ENCODE peak calls at places on chromosome 13, in four cellular contexts. D is GM23248, M is adipocyte, Q is endothelial cell of umbilical vein. T is an unnamed sample.

GRCh38 chr13:113732961-113733950 is 25.8 kb upstream of the TMEM255B start:
- DNase-seq in D (no peak), M (no peak), Q (no peak), T (no peak)

GRCh38 chr13:101624210-101624922 is 171.9 kb downstream of the ITGBL1 start:
- DNase-seq in D (no peak), M (no peak), Q (peak; percentile 83), T (no peak)

GRCh38 chr13:36369268-36370107 is 23.3 kb upstream of the SPART start:
- DNase-seq in D (no peak), M (peak; percentile 62), Q (no peak), T (no peak)

GRCh38 chr13:73141292-73141771 is 82.5 kb downstream of the KLF5 start:
- DNase-seq in D (no peak), M (peak; percentile 68), Q (peak; percentile 42), T (no peak)

GRCh38 chr13:98451676-98452105 is 125.2 kb downstream of the STK24 start:
- DNase-seq in D (peak; percentile 86), M (peak; percentile 54), Q (no peak), T (no peak)

GRCh38 chr13:109212630-109213029 is 573.8 kb downstream of the IRS2 start:
- DNase-seq in D (no peak), M (no peak), Q (no peak), T (no peak)

GRCh38 chr13:66994097-66994496 is 236.0 kb downstream of the PCDH9 start:
- DNase-seq in D (peak; percentile 39), M (peak; percentile 91), Q (peak; percentile 81), T (peak; percentile 39)

GRCh38 chr13:29125145-29125933 is 305.2 kb downstream of the MTUS2 start:
- DNase-seq in D (no peak), M (no peak), Q (no peak), T (no peak)

GRCh38 chr13:73187106-73187505 is 128.3 kb downstream of the KLF5 start:
- DNase-seq in D (peak; percentile 26), M (no peak), Q (no peak), T (peak; percentile 9)

GRCh38 chr13:28049215-28049614 is 51.2 kb downstream of the FLT3 start:
- DNase-seq in D (no peak), M (no peak), Q (no peak), T (no peak)

GRCh38 chr13:77503398-77503797 is 32.1 kb upstream of the SCEL start:
- DNase-seq in D (no peak), M (no peak), Q (no peak), T (no peak)

GRCh38 chr13:33250594-33250993 is 35.0 kb downstream of the STARD13 start:
- DNase-seq in D (peak; percentile 17), M (no peak), Q (peak; percentile 35), T (no peak)

GRCh38 chr13:97285221-97285955 is 63.3 kb downstream of the MBNL2 start:
- DNase-seq in D (no peak), M (no peak), Q (peak; percentile 47), T (no peak)

GRCh38 chr13:72677431-72677830 is 50.0 kb downstream of the MZT1 start:
- DNase-seq in D (no peak), M (no peak), Q (no peak), T (no peak)

DNA sequence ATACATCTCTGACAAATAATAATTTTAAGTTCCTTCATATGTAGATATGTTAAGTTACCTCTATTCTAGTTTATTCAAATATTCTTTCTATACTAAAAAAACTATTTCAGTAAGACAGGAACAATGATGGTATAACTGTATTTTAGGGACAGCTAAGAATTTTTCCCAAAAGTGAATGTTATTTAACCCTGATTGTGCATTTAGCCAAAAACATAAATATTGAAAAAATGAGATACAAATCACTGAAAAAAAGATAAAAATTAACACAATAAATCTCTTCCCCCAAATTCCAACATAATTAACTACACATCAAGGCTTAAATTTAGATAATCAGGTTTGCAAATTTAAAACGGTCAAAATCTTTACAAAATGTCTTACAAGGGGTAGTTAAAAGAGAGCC is 58.1 kb downstream of the KCNRG start:
- DNase-seq in D (no peak), M (no peak), Q (peak; percentile 38), T (no peak)
- H3K9ac ChIP-seq in D (no peak overlapping the region), M (peak overlapping the region; percentile 48), Q (no peak overlapping the region), T (no peak overlapping the region)

GRCh38 chr13:41006296-41006695 is 12.8 kb downstream of the ELF1 start:
- DNase-seq in D (no peak), M (no peak), Q (no peak), T (no peak)

GRCh38 chr13:41005709-41006108 is 13.4 kb downstream of the ELF1 start:
- DNase-seq in D (no peak), M (no peak), Q (no peak), T (no peak)

GRCh38 chr13:41006951-41007350 is 12.2 kb downstream of the ELF1 start:
- DNase-seq in D (no peak), M (no peak), Q (no peak), T (no peak)

GRCh38 chr13:41007359-41008118 is 11.6 kb downstream of the ELF1 start:
- DNase-seq in D (peak; percentile 76), M (peak; percentile 47), Q (no peak), T (no peak)

GRCh38 chr13:41004875-41005693 is 14.0 kb downstream of the ELF1 start:
- DNase-seq in D (no peak), M (no peak), Q (peak; percentile 34), T (no peak)
- H3K9ac ChIP-seq in D (no peak overlapping the region), M (no peak overlapping the region), Q (no peak overlapping the region), T (no peak overlapping the region)

GRCh38 chr13:38687246-38688229 is 661 bp downstream of the FREM2 start:
- DNase-seq in D (peak; percentile 25), M (no peak), Q (no peak), T (no peak)
- H3K9ac ChIP-seq in D (no peak overlapping the region), M (no peak overlapping the region), Q (no peak overlapping the region), T (no peak overlapping the region)

GRCh38 chr13:92317066-92317465 is 909.5 kb upstream of the GPC6 start:
- DNase-seq in D (no peak), M (no peak), Q (no peak), T (no peak)
- H3K9ac ChIP-seq in D (no peak overlapping the region), M (no peak overlapping the region), Q (no peak overlapping the region), T (no peak overlapping the region)

GRCh38 chr13:79811170-79811569 is 330.2 kb downstream of the NDFIP2 start:
- DNase-seq in D (no peak), M (no peak), Q (no peak), T (no peak)
- H3K9ac ChIP-seq in D (no peak overlapping the region), M (no peak overlapping the region), Q (peak overlapping the region; percentile 30), T (no peak overlapping the region)

GRCh38 chr13:110645750-110646149 is 30.4 kb downstream of the NAXD start:
- DNase-seq in D (no peak), M (no peak), Q (no peak), T (no peak)
- H3K9ac ChIP-seq in D (no peak overlapping the region), M (no peak overlapping the region), Q (no peak overlapping the region), T (no peak overlapping the region)

GRCh38 chr13:87678353-87678752 is 7.2 kb downstream of the SLITRK5 start:
- DNase-seq in D (no peak), M (no peak), Q (no peak), T (no peak)
- H3K9ac ChIP-seq in D (no peak overlapping the region), M (no peak overlapping the region), Q (no peak overlapping the region), T (no peak overlapping the region)

DNA sequence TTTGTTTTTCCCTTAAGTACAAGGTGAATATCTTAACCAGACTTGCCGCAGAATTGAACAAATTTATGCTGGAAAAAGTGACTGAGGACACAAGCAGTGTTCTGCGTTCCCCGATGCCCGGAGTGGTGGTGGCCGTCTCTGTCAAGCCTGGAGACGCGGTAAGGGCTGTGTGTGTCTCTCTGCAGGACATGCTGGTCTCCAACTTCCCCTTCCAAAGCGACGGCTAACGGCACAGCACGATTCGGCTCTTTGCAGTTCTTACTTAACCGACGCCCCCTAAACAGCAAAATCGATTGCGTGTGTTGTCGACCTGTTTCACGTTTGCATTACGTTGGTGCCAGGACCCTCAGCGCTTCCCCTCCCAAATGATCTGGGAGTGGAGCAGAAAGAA is 73.2 kb downstream of the GGACT start:
- DNase-seq in D (no peak), M (no peak), Q (no peak), T (no peak)
- H3K9ac ChIP-seq in D (no peak overlapping the region), M (no peak overlapping the region), Q (no peak overlapping the region), T (no peak overlapping the region)

GRCh38 chr13:51318015-51318414 is 21.5 kb upstream of the SERPINE3 start:
- DNase-seq in D (no peak), M (no peak), Q (no peak), T (no peak)
- H3K9ac ChIP-seq in D (no peak overlapping the region), M (no peak overlapping the region), Q (no peak overlapping the region), T (no peak overlapping the region)

GRCh38 chr13:20689291-20689690 is 14.2 kb upstream of the IL17D start:
- DNase-seq in D (no peak), M (no peak), Q (no peak), T (no peak)
- H3K9ac ChIP-seq in D (no peak overlapping the region), M (no peak overlapping the region), Q (no peak overlapping the region), T (no peak overlapping the region)

T was measured in colonic mucosa.